ENCODE peak calls at places on chromosomes 7 and 10, in six cellular contexts. F, R, Q, H, M and D are unnamed samples.

GRCh38 chr7:36273836-36274235 is 115.8 kb upstream of the ANLN start:
- DNase-seq in F (no peak), H (no peak), R (no peak), M (no peak), Q (no peak), D (no peak)

GRCh38 chr10:74991435-74991834 is 120.0 kb upstream of the SAMD8 start:
- DNase-seq in M (no peak), Q (no peak), H (no peak), R (no peak), F (peak; percentile 70), D (peak; percentile 82)

GRCh38 chr10:16996530-16996964 is 133.1 kb downstream of the CUBN start:
- DNase-seq in M (no peak), H (peak; percentile 61), R (no peak), F (no peak), Q (no peak), D (no peak)

GRCh38 chr7:99399597-99399996 is 8.8 kb downstream of the PDAP1 start:
- DNase-seq in H (no peak), R (peak; percentile 78), F (no peak), M (no peak), Q (no peak), D (no peak)

GRCh38 chr10:4740471-4740870 is 85.5 kb upstream of the AKR1E2 start:
- DNase-seq in R (no peak), F (no peak), H (no peak), M (no peak), Q (no peak), D (no peak)

GRCh38 chr7:94580601-94581000 is 71.0 kb downstream of the CASD1 start:
- DNase-seq in H (peak; percentile 50), F (peak; percentile 85), M (no peak), R (peak; percentile 73), Q (no peak), D (peak; percentile 8)

GRCh38 chr10:125370578-125370977 is 210.2 kb upstream of the CTBP2 start:
- DNase-seq in R (no peak), F (peak; percentile 3), Q (no peak), M (no peak), H (no peak), D (no peak)

GRCh38 chr7:65953890-65954289 is 28.1 kb downstream of the GUSB start:
- DNase-seq in H (no peak), R (no peak), F (no peak), M (no peak), Q (peak; percentile 51), D (no peak)

GRCh38 chr7:128918266-128918665 is 7.8 kb upstream of the KCP start:
- DNase-seq in M (no peak), H (no peak), F (no peak), R (no peak), Q (peak; percentile 40), D (no peak)

GRCh38 chr7:24854866-24855265 is 97.6 kb upstream of the GSDME start:
- DNase-seq in M (no peak), Q (no peak), R (no peak), F (no peak), H (peak; percentile 43), D (no peak)

GRCh38 chr7:77855371-77856083 is 57.0 kb downstream of the PHTF2 start:
- DNase-seq in Q (no peak), M (peak; percentile 98), H (peak; percentile 29), F (no peak), R (peak; percentile 38), D (no peak)

GRCh38 chr7:50724526-50725520 is 57.9 kb downstream of the GRB10 start:
- DNase-seq in H (no peak), F (no peak), M (no peak), R (no peak), Q (peak; percentile 69), D (no peak)

GRCh38 chr7:43520201-43520600 is 62.7 kb upstream of the STK17A start:
- DNase-seq in Q (no peak), M (no peak), F (no peak), H (no peak), R (no peak), D (no peak)

GRCh38 chr7:71846160-71846559 is 566.0 kb downstream of the CALN1 start:
- DNase-seq in Q (no peak), R (no peak), M (no peak), H (no peak), F (no peak), D (no peak)

GRCh38 chr7:78636727-78637126 is 816.7 kb downstream of the MAGI2 start:
- DNase-seq in H (no peak), Q (no peak), M (no peak), F (no peak), R (no peak), D (no peak)

GRCh38 chr10:92801978-92802872 is 46.1 kb upstream of the EXOC6 start:
- DNase-seq in R (no peak), M (no peak), H (no peak), Q (no peak), F (peak; percentile 13), D (no peak)

GRCh38 chr10:77400041-77400440 is 237.6 kb downstream of the KCNMA1 start:
- DNase-seq in M (no peak), Q (no peak), H (no peak), R (no peak), F (no peak), D (no peak)

GRCh38 chr7:139095194-139095659 is 14.3 kb downstream of the ZC3HAV1 start:
- DNase-seq in H (no peak), F (no peak), R (no peak), M (no peak), Q (peak; percentile 91), D (no peak)

GRCh38 chr7:938546-939185 is 15.8 kb downstream of the ADAP1 start:
- DNase-seq in R (no peak), F (no peak), H (no peak), M (no peak), Q (peak; percentile 66), D (no peak)

GRCh38 chr10:100814751-100815474 is 69.5 kb downstream of the PAX2 start:
- DNase-seq in H (no peak), Q (no peak), R (no peak), F (no peak), M (no peak), D (no peak)

GRCh38 chr10:124534231-124534798 is 72.7 kb downstream of the LHPP start:
- DNase-seq in H (no peak), R (peak; percentile 41), Q (peak; percentile 92), F (no peak), M (peak; percentile 63), D (no peak)

DNA sequence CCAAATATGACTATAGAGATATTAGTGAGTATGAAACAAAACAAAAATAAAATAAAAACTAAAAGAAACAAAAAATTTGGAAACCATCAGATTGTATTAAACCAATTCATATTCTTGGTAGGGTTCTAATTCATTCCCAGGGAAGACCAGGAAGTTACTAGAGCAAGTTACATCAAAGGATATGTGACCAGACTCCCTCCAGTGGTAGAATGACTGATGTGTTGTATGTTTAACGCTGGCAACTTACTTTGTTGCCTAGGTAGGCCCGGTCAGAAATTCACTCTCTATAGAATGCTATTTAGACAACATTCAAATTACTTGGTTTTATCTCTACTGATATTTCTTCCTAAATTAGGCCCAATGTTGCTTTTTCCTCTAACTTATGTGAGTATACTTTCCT is 5.2 kb downstream of the PHYHIPL start:
- DNase-seq in R (no peak), Q (no peak), M (no peak), F (peak; percentile 83), H (peak; percentile 46), D (peak; percentile 48)
- TF ChIP-seq CTCF in R (no peak), Q (peak; percentile 12), M (peak; percentile 55), F (peak; percentile 84), H (peak; percentile 68), D (peak; percentile 45)

DNA sequence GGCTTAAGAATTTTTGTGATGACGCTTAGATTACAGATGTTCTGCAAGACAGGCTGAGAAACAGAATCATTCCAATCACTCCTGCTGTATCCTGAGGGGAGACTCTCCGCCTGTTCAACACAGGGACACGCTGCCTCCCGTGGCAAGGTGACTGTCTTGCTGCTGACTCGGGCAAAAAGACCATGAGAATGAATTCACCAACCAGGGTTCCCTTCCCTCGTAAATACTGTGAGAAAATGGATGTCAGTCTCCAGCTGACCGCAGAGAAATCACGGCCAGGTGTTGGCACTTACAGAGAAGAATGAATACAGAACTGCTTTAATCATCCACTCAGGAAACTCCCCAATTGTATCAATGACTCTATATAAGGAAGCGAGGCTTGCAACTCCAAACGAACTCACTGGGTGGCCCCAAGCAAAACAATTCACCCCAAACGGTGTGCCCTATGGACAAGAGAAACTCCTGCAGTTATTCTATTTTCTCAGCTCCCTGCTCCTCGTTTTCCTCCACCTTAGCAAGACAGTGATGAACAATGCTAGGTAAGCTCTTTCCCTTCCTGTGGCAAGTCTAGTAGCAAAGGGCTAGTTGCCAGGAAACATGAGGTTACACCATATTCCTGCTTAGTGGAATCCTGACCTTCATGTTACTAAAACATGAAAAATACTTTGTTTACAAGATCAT is 22.8 kb downstream of the GNA12 start:
- DNase-seq in H (peak; percentile 90), Q (no peak), R (no peak), M (no peak), F (peak; percentile 56), D (peak; percentile 77)
- TF ChIP-seq CTCF in H (no peak), Q (no peak), R (no peak), M (no peak), F (no peak), D (no peak)

GRCh38 chr10:35574924-35575352 is 30.2 kb upstream of the GJD4 start:
- DNase-seq in F (no peak), Q (no peak), M (no peak), R (no peak), H (peak; percentile 96), D (no peak)
- TF ChIP-seq CTCF in F (no peak), Q (no peak), M (no peak), R (no peak), H (peak; percentile 32), D (no peak)

GRCh38 chr10:130782467-130782866 is 529.1 kb downstream of the TCERG1L start:
- DNase-seq in Q (no peak), H (no peak), M (no peak), R (no peak), F (peak; percentile 11), D (no peak)
- TF ChIP-seq CTCF in Q (no peak), H (no peak), M (no peak), R (no peak), F (no peak), D (no peak)

DNA sequence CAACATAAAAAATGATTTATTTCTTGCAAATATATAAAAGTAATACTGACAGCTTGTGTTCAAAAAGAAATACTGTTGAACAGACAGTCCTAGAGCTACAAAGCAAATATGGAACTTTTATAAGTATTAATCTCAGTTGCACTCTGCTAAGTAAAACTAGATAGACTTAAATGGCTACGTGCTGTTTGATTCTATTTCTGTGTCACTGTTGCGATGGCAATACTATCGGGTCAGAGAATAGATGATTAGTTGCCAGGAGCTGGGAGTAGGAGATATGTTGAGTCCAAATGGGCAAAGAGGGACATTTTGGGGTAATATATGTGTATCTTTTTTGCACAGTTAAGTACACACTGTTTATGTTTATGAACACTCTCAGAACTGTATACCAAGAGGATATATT is 41.1 kb upstream of the VWDE start:
- DNase-seq in F (no peak), M (no peak), Q (no peak), H (no peak), R (no peak), D (no peak)
- TF ChIP-seq CTCF in F (no peak), M (no peak), Q (no peak), H (no peak), R (no peak), D (no peak)

DNA sequence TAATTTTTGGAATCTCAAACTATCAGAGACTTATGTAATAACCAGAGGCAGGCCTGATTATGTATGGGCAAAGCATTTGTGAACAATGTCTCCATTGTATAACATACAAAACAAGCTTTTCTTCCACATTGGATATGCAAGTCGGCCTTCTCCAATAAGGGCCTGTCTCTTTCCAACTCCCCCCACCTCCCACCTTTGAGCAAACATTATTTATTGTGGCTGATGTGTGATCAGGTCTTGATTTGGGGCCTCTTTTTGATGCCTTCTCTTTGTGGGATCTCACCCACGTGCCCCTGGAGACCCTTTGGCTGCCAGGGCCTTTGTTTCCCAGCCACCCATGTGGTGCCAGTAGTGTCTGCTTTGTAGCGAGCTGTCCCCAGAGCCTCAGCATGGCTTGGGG is 53.0 kb downstream of the TCF7L2 start:
- DNase-seq in R (no peak), M (no peak), H (no peak), F (no peak), Q (no peak), D (no peak)
- TF ChIP-seq CTCF in R (no peak), M (no peak), H (no peak), F (no peak), Q (no peak), D (no peak)